ENCODE peak calls at places on chromosomes 7 and 10, in four cellular contexts. W, M, R and V are unnamed samples.
A peak's percentile ranks its signal among the peaks of the same experiment; 100 is the strongest.

GRCh38 chr7:104137971-104138370 is 69.8 kb downstream of the ORC5 start:
- DNase-seq in W (no peak), M (no peak), R (no peak), V (peak; percentile 88)

GRCh38 chr7:3464900-3465622 is 164.0 kb downstream of the SDK1 start:
- DNase-seq in W (no peak), M (no peak), R (no peak), V (no peak)

GRCh38 chr7:131893627-131894345 is 337.4 kb upstream of the PODXL start:
- DNase-seq in W (no peak), M (no peak), R (no peak), V (no peak)

GRCh38 chr7:102415685-102416225 is 17.6 kb upstream of the ORAI2 start:
- DNase-seq in W (no peak), M (no peak), R (no peak), V (no peak)

GRCh38 chr7:144497296-144497695 is 93.8 kb upstream of the NOBOX start:
- DNase-seq in W (no peak), M (no peak), R (no peak), V (no peak)

GRCh38 chr7:55132890-55133551 is 114.2 kb downstream of the EGFR start:
- DNase-seq in W (no peak), M (no peak), R (peak; percentile 65), V (peak; percentile 96)

GRCh38 chr10:102814873-102815661 is 22.1 kb downstream of the CYP17A1 start:
- DNase-seq in W (no peak), M (no peak), R (peak; percentile 66), V (no peak)

GRCh38 chr7:46494441-46494840 is 573.4 kb upstream of the IGFBP3 start:
- DNase-seq in W (no peak), M (no peak), R (no peak), V (no peak)

GRCh38 chr10:132679217-132679595 is 106.7 kb downstream of the NKX6-2 start:
- DNase-seq in W (no peak), M (no peak), R (no peak), V (no peak)

GRCh38 chr10:59830601-59831259 is 75.6 kb downstream of the CCDC6 start:
- DNase-seq in W (peak; percentile 23), M (peak; percentile 77), R (peak; percentile 48), V (no peak)

GRCh38 chr10:24223953-24224352 is 15.0 kb downstream of the KIAA1217 start:
- DNase-seq in W (no peak), M (no peak), R (no peak), V (no peak)